ENCODE peak calls at places on chromosome 4, in ten cellular contexts. Z is keratinocyte, U is Panc1, P is suprapubic skin, F is fibroblast of the aortic adventitia, M is fibroblast of lung, W is lower lobe of right lung, Y is MM.1S, K is OCI-LY7, R is heart left ventricle. B is an unnamed sample.

GRCh38 chr4:101160792-101161592 is 186.3 kb downstream of the PPP3CA start:
- DNase-seq in Z (no peak), U (no peak), P (no peak), F (no peak), M (no peak), W (no peak), Y (no peak), K (no peak), R (no peak), B (no peak)

GRCh38 chr4:26058537-26058936 is 144.5 kb downstream of the SMIM20 start:
- DNase-seq in Z (peak; percentile 50), U (no peak), P (no peak), F (no peak), M (no peak), W (no peak), Y (no peak), K (no peak), R (no peak), B (peak; percentile 58)

GRCh38 chr4:82786794-82787193 is 11.8 kb downstream of the SCD5 start:
- DNase-seq in Z (no peak), U (no peak), P (no peak), F (no peak), M (no peak), W (no peak), Y (no peak), K (no peak), R (no peak), B (no peak)

GRCh38 chr4:129822708-129823504 is 727.0 kb downstream of the C4orf33 start:
- DNase-seq in Z (no peak), U (no peak), P (no peak), F (peak; percentile 5), M (peak; percentile 30), W (peak; percentile 47), Y (no peak), K (no peak), R (peak; percentile 42), B (no peak)

GRCh38 chr4:5931526-5931925 is 38.6 kb upstream of the CRMP1 start:
- DNase-seq in Z (no peak), U (no peak), P (peak; percentile 35), F (no peak), M (no peak), W (no peak), Y (no peak), K (no peak), R (no peak), B (no peak)

GRCh38 chr4:16450724-16451123 is 224.5 kb upstream of the TAPT1 start:
- DNase-seq in Z (no peak), U (no peak), P (no peak), F (peak; percentile 41), M (no peak), W (no peak), Y (no peak), K (no peak), R (no peak), B (peak; percentile 19)

GRCh38 chr4:173189117-173189693 is 20.6 kb downstream of the GALNT7 start:
- DNase-seq in Z (no peak), U (no peak), P (no peak), F (peak; percentile 17), M (peak; percentile 84), W (no peak), Y (no peak), K (no peak), R (no peak), B (peak; percentile 51)

GRCh38 chr4:119118397-119118796 is 17.2 kb upstream of the MYOZ2 start:
- DNase-seq in Z (peak; percentile 69), U (no peak), P (no peak), F (no peak), M (peak; percentile 35), W (no peak), Y (no peak), K (no peak), R (no peak), B (peak; percentile 40)

GRCh38 chr4:25065451-25065850 is 34.7 kb upstream of the LGI2 start:
- DNase-seq in Z (no peak), U (no peak), P (no peak), F (no peak), M (no peak), W (no peak), Y (no peak), K (no peak), R (no peak), B (no peak)

GRCh38 chr4:156998500-156999174 is 27.0 kb upstream of the PDGFC start:
- DNase-seq in Z (no peak), U (no peak), P (no peak), F (no peak), M (peak; percentile 66), W (no peak), Y (no peak), K (no peak), R (no peak), B (no peak)

GRCh38 chr4:189917161-189917891 is 23.3 kb upstream of the FRG1 start:
- DNase-seq in Z (no peak), U (no peak), P (no peak), F (no peak), M (no peak), W (no peak), Y (no peak), K (no peak), R (no peak), B (no peak)

DNA sequence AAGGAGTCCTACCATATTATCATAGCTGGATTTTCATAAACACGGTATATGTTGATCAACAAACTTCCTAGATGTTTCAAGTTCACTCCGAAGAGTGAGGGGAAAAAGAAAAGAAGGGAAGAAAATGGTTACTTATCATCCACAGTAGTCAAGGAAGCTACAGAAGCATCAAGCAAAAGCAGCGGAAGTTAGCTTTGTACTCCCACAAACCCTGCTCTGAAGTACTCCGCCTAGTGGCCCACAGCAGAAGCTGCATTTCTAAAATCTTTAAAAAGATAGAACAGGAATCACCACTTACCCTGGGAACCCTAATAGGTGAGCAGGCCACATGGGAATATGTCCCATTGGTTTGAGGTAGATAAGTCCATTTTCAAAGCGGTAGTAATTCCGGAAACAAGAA is 28.5 kb upstream of the FRG1 start:
- DNase-seq in Z (no peak), U (no peak), P (no peak), F (no peak), M (no peak), W (no peak), Y (no peak), K (peak; percentile 35), R (no peak), B (no peak)
- TF ChIP-seq CTCF in Z (peak; percentile 25), U (peak; percentile 58), P (no peak), F (peak; percentile 42), M (peak; percentile 30), W (peak; percentile 41), Y (peak; percentile 28), K (peak; percentile 78), R (no peak), B (peak; percentile 56)

DNA sequence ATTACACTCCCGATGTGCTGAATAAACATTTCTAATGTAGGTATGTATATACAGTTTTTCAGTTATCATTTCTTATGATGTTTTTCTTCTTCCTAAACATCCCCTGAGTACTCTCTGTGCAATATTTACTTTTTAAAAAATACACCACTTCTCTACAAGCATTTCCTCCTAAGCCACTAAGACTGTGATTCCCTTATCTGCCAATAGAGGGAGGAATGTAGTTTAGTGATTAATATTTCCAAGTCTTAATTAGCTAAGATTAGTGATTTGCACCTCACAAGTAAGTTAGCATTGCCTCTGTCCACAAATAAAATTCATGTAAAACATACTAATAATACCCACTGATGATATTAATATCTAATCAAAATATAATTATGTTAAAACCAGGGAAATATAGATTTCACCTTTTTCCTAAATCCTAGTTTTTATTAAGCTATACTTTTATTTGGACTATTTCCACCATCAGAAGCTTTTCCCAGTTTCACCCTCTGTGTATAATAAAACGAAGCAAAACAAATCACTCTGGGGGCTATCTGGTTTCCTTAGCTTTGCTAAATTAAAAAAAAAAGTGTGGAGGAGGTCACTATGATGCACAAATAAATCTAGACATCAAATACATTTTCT is 909.1 kb downstream of the FAT4 start:
- DNase-seq in Z (no peak), U (no peak), P (no peak), F (peak; percentile 41), M (peak; percentile 16), W (no peak), Y (peak; percentile 38), K (no peak), R (no peak), B (peak; percentile 26)
- TF ChIP-seq CTCF in Z (peak; percentile 38), U (peak; percentile 50), P (peak; percentile 23), F (peak; percentile 80), M (peak; percentile 48), W (peak; percentile 50), Y (peak; percentile 70), K (peak; percentile 75), R (peak; percentile 57), B (peak; percentile 89)

DNA sequence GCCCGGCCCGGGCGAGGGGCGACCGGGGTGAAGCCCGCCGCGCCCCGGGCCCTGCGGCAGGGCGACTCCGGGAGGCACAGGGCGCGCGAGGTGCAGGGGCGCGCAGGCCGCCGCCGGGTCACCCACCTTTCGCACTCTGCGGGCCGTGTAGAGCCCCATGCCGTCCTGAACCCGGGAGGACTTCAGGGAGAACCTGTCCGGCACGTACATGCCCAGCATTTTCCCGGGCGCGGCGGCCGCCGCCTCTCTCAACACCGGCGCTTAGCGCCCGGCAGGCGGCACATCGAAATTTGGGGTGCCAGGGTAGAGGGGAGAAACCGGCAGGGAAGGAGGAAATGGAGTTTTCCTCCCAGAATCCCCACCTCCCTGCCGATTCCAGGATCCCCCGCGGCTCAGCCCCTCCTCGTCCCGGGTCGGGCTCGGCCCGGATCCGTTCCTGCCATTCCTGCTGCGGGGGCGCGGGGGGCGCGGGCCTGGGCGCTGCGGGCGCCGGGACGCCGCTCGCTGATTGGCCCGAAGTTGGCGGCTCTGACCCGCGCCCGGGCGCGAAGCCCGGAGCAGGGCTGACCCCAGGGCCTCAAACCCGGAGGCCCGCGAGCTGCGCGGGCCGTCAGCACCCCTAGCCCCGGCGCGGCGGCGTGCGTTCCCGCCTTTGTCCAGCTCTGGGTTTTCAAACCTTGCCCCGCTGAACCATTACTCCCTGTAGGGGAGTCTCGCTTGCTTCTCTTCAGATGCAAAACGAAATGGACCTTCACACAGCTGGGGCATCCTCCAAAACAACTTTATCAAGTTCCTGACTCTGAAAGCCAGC is at the start of gene PRDM5:
- DNase-seq in Z (no peak), U (no peak), P (no peak), F (peak; percentile 65), M (peak; percentile 59), W (peak; percentile 65), Y (peak; percentile 82), K (no peak), R (peak; percentile 73), B (peak; percentile 54)
- TF ChIP-seq CTCF in Z (peak; percentile 20), U (no peak), P (peak; percentile 11), F (peak; percentile 48), M (peak; percentile 24), W (peak; percentile 9), Y (peak; percentile 24), K (no peak), R (no peak), B (peak; percentile 32)

DNA sequence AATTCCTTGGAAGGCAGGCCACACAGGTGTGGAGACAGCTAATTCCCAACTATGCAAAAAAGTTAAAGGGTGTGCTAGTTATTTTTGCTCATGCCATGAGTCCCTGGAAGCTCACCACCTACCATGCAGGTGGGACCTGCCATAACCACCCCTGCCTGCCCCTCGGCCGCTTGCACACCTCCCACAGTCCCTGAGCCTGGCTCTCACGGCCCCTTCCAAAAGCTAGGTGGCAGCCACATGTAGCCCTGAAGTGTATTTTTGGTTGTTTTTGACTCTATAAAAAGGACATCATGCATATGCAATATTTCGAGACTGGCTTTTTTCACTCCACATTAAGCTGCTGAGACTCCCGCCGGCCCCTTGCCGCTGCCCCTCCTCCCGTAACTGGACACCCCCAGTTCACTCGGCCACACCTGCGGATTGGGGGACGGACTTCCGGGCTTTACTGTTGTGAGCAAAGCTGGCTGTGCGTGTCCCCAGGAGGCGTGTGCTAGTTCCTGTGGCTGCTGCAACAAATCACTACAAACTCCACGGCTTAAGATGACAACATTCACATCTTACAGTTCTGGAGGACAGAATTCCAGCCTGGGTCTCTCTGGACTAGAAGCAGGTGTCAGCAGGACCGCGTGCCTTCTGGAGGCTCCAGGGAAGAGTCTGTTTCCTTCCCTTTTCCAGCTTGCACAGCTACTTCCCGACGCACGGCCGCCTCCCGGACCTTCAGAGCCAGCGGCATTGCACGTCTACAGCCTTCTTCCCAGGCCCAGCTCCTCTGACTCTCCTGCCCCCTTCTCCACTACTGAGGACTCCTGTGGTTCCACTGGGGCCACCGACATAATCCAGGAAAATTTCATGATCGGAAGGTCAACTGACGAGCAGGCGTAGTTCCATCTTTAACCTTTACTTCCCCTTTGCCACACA is 24.8 kb downstream of the ZFYVE28 start:
- DNase-seq in Z (no peak), U (no peak), P (no peak), F (no peak), M (no peak), W (no peak), Y (peak; percentile 67), K (peak; percentile 69), R (no peak), B (no peak)
- TF ChIP-seq CTCF in Z (no peak), U (no peak), P (no peak), F (no peak), M (no peak), W (peak; percentile 4), Y (peak; percentile 22), K (peak; percentile 38), R (no peak), B (no peak)